ENCODE peak calls at places on chromosome 5, in six cellular contexts. One of them, this sample, is unnamed.

GRCh38 chr5:138469540-138470321 is 4.5 kb downstream of the EGR1 start:
- DNase-seq in CD8-positive, alpha-beta T cell: no peak
- DNase-seq in ovary: peak; percentile 65
- DNase-seq in A549: peak; percentile 35
- DNase-seq in psoas muscle: no peak
- DNase-seq in cardiac muscle cell: no peak
- DNase-seq in this sample: no peak

GRCh38 chr5:106521701-106522100 is 1149.0 kb downstream of the EFNA5 start:
- DNase-seq in A549: peak; percentile 4
- DNase-seq in cardiac muscle cell: no peak
- DNase-seq in CD8-positive, alpha-beta T cell: no peak
- DNase-seq in ovary: no peak
- DNase-seq in psoas muscle: no peak
- DNase-seq in this sample: peak; percentile 40

GRCh38 chr5:72379936-72380335 is 59.8 kb downstream of the PTCD2 start:
- DNase-seq in ovary: no peak
- DNase-seq in CD8-positive, alpha-beta T cell: no peak
- DNase-seq in psoas muscle: no peak
- DNase-seq in A549: no peak
- DNase-seq in cardiac muscle cell: no peak
- DNase-seq in this sample: no peak

GRCh38 chr5:82635561-82636288 is 357.6 kb upstream of the RPS23 start:
- DNase-seq in CD8-positive, alpha-beta T cell: no peak
- DNase-seq in A549: peak; percentile 67
- DNase-seq in psoas muscle: no peak
- DNase-seq in cardiac muscle cell: no peak
- DNase-seq in ovary: no peak
- DNase-seq in this sample: peak; percentile 69

GRCh38 chr5:1431896-1432295 is 13.3 kb downstream of the SLC6A3 start:
- DNase-seq in CD8-positive, alpha-beta T cell: no peak
- DNase-seq in A549: no peak
- DNase-seq in cardiac muscle cell: no peak
- DNase-seq in ovary: peak; percentile 3
- DNase-seq in psoas muscle: no peak
- DNase-seq in this sample: no peak

GRCh38 chr5:15420201-15420600 is 79.8 kb upstream of the FBXL7 start:
- DNase-seq in CD8-positive, alpha-beta T cell: no peak
- DNase-seq in ovary: peak; percentile 51
- DNase-seq in cardiac muscle cell: no peak
- DNase-seq in A549: no peak
- DNase-seq in psoas muscle: peak; percentile 76
- DNase-seq in this sample: no peak

GRCh38 chr5:111439473-111440075 is 72.8 kb downstream of the STARD4 start:
- DNase-seq in A549: no peak
- DNase-seq in psoas muscle: no peak
- DNase-seq in ovary: no peak
- DNase-seq in CD8-positive, alpha-beta T cell: no peak
- DNase-seq in cardiac muscle cell: no peak
- DNase-seq in this sample: peak; percentile 40

GRCh38 chr5:120684213-120684612 is 220.1 kb downstream of the PRR16 start:
- DNase-seq in A549: no peak
- DNase-seq in psoas muscle: no peak
- DNase-seq in cardiac muscle cell: no peak
- DNase-seq in CD8-positive, alpha-beta T cell: no peak
- DNase-seq in ovary: no peak
- DNase-seq in this sample: peak; percentile 64

GRCh38 chr5:131608597-131608996 is 26.4 kb downstream of the RAPGEF6 start:
- DNase-seq in A549: no peak
- DNase-seq in psoas muscle: no peak
- DNase-seq in cardiac muscle cell: no peak
- DNase-seq in CD8-positive, alpha-beta T cell: no peak
- DNase-seq in ovary: no peak
- DNase-seq in this sample: no peak

GRCh38 chr5:27702339-27702820 is 664.0 kb upstream of the CDH9 start:
- DNase-seq in psoas muscle: no peak
- DNase-seq in ovary: no peak
- DNase-seq in A549: peak; percentile 13
- DNase-seq in cardiac muscle cell: peak; percentile 14
- DNase-seq in CD8-positive, alpha-beta T cell: no peak
- DNase-seq in this sample: peak; percentile 67

GRCh38 chr5:179209359-179210150 is 135.7 kb downstream of the ADAMTS2 start:
- DNase-seq in A549: no peak
- DNase-seq in CD8-positive, alpha-beta T cell: no peak
- DNase-seq in psoas muscle: peak; percentile 49
- DNase-seq in ovary: no peak
- DNase-seq in cardiac muscle cell: no peak
- DNase-seq in this sample: peak; percentile 65

GRCh38 chr5:87020099-87020934 is 247.4 kb upstream of the RASA1 start:
- DNase-seq in psoas muscle: no peak
- DNase-seq in cardiac muscle cell: peak; percentile 41
- DNase-seq in ovary: no peak
- DNase-seq in A549: peak; percentile 2
- DNase-seq in CD8-positive, alpha-beta T cell: peak; percentile 5
- DNase-seq in this sample: peak; percentile 12

GRCh38 chr5:167155387-167156051 is 1135.9 kb upstream of the WWC1 start:
- DNase-seq in CD8-positive, alpha-beta T cell: no peak
- DNase-seq in cardiac muscle cell: no peak
- DNase-seq in ovary: no peak
- DNase-seq in A549: no peak
- DNase-seq in psoas muscle: no peak
- DNase-seq in this sample: no peak

GRCh38 chr5:126014691-126015090 is 408.5 kb upstream of the GRAMD2B start:
- DNase-seq in A549: no peak
- DNase-seq in cardiac muscle cell: no peak
- DNase-seq in psoas muscle: no peak
- DNase-seq in ovary: no peak
- DNase-seq in CD8-positive, alpha-beta T cell: no peak
- DNase-seq in this sample: no peak

GRCh38 chr5:76365558-76365957 is 37.5 kb upstream of the IQGAP2 start:
- DNase-seq in ovary: no peak
- DNase-seq in psoas muscle: no peak
- DNase-seq in A549: no peak
- DNase-seq in CD8-positive, alpha-beta T cell: no peak
- DNase-seq in cardiac muscle cell: no peak
- DNase-seq in this sample: no peak

GRCh38 chr5:200985-201384 is 9.7 kb downstream of the LRRC14B start:
- DNase-seq in ovary: no peak
- DNase-seq in psoas muscle: no peak
- DNase-seq in A549: no peak
- DNase-seq in CD8-positive, alpha-beta T cell: no peak
- DNase-seq in cardiac muscle cell: no peak
- DNase-seq in this sample: no peak

GRCh38 chr5:39169081-39169480 is 50.3 kb downstream of the FYB1 start:
- DNase-seq in cardiac muscle cell: no peak
- DNase-seq in ovary: no peak
- DNase-seq in psoas muscle: no peak
- DNase-seq in A549: no peak
- DNase-seq in CD8-positive, alpha-beta T cell: no peak
- DNase-seq in this sample: peak; percentile 78

GRCh38 chr5:142976861-142977260 is 206.7 kb downstream of the ARHGAP26 start:
- DNase-seq in ovary: no peak
- DNase-seq in A549: no peak
- DNase-seq in CD8-positive, alpha-beta T cell: no peak
- DNase-seq in psoas muscle: no peak
- DNase-seq in cardiac muscle cell: no peak
- DNase-seq in this sample: no peak

GRCh38 chr5:88140863-88141694 is 127.6 kb downstream of the TMEM161B start:
- DNase-seq in cardiac muscle cell: peak; percentile 98
- DNase-seq in A549: peak; percentile 92
- DNase-seq in CD8-positive, alpha-beta T cell: peak; percentile 80
- DNase-seq in psoas muscle: peak; percentile 97
- DNase-seq in ovary: peak; percentile 99
- DNase-seq in this sample: peak; percentile 95

GRCh38 chr5:125142439-125142838 is 396.0 kb upstream of the ZNF608 start:
- DNase-seq in CD8-positive, alpha-beta T cell: no peak
- DNase-seq in ovary: no peak
- DNase-seq in psoas muscle: no peak
- DNase-seq in cardiac muscle cell: no peak
- DNase-seq in A549: no peak
- DNase-seq in this sample: peak; percentile 41

GRCh38 chr5:159096555-159097460 is 2.9 kb downstream of the EBF1 start:
- DNase-seq in CD8-positive, alpha-beta T cell: no peak
- DNase-seq in A549: no peak
- DNase-seq in ovary: peak; percentile 49
- DNase-seq in cardiac muscle cell: no peak
- DNase-seq in psoas muscle: peak; percentile 53
- DNase-seq in this sample: peak; percentile 29

GRCh38 chr5:146238973-146239372 is 35.6 kb downstream of the RBM27 start:
- DNase-seq in A549: no peak
- DNase-seq in CD8-positive, alpha-beta T cell: no peak
- DNase-seq in cardiac muscle cell: no peak
- DNase-seq in psoas muscle: no peak
- DNase-seq in ovary: no peak
- DNase-seq in this sample: no peak

GRCh38 chr5:6319116-6319515 is 59.2 kb downstream of the MED10 start:
- DNase-seq in cardiac muscle cell: no peak
- DNase-seq in ovary: no peak
- DNase-seq in CD8-positive, alpha-beta T cell: no peak
- DNase-seq in A549: no peak
- DNase-seq in psoas muscle: no peak
- DNase-seq in this sample: no peak

GRCh38 chr5:172746725-172747124 is 24.3 kb downstream of the DUSP1 start:
- DNase-seq in psoas muscle: no peak
- DNase-seq in ovary: no peak
- DNase-seq in CD8-positive, alpha-beta T cell: no peak
- DNase-seq in cardiac muscle cell: no peak
- DNase-seq in A549: no peak
- DNase-seq in this sample: no peak

GRCh38 chr5:119578937-119579336 is 50.4 kb upstream of the FAM170A start:
- DNase-seq in psoas muscle: no peak
- DNase-seq in A549: peak; percentile 14
- DNase-seq in CD8-positive, alpha-beta T cell: no peak
- DNase-seq in ovary: no peak
- DNase-seq in cardiac muscle cell: peak; percentile 57
- DNase-seq in this sample: peak; percentile 7

GRCh38 chr5:37951946-37952721 is 112.3 kb upstream of the GDNF start:
- DNase-seq in ovary: no peak
- DNase-seq in CD8-positive, alpha-beta T cell: no peak
- DNase-seq in cardiac muscle cell: no peak
- DNase-seq in psoas muscle: peak; percentile 45
- DNase-seq in A549: no peak
- DNase-seq in this sample: no peak
- TF ChIP-seq CTCF in ovary: no peak
- TF ChIP-seq CTCF in CD8-positive, alpha-beta T cell: no peak
- TF ChIP-seq CTCF in cardiac muscle cell: no peak
- TF ChIP-seq CTCF in psoas muscle: no peak
- TF ChIP-seq CTCF in A549: no peak
- TF ChIP-seq CTCF in this sample: no peak

GRCh38 chr5:68169898-68170297 is 45.7 kb upstream of the PIK3R1 start:
- DNase-seq in A549: no peak
- DNase-seq in ovary: peak; percentile 76
- DNase-seq in CD8-positive, alpha-beta T cell: no peak
- DNase-seq in cardiac muscle cell: peak; percentile 30
- DNase-seq in psoas muscle: no peak
- DNase-seq in this sample: no peak
- H3K4me3 ChIP-seq in A549: no peak overlapping the region
- H3K4me3 ChIP-seq in ovary: no peak overlapping the region
- H3K4me3 ChIP-seq in CD8-positive, alpha-beta T cell: no peak overlapping the region
- H3K4me3 ChIP-seq in cardiac muscle cell: no peak overlapping the region
- H3K4me3 ChIP-seq in psoas muscle: no peak overlapping the region
- H3K4me3 ChIP-seq in this sample: no peak overlapping the region

GRCh38 chr5:174204914-174205313 is 159.4 kb downstream of the NSG2 start:
- DNase-seq in ovary: no peak
- DNase-seq in A549: no peak
- DNase-seq in cardiac muscle cell: peak; percentile 55
- DNase-seq in psoas muscle: no peak
- DNase-seq in CD8-positive, alpha-beta T cell: no peak
- DNase-seq in this sample: no peak
- TF ChIP-seq CTCF in ovary: no peak
- TF ChIP-seq CTCF in A549: no peak
- TF ChIP-seq CTCF in cardiac muscle cell: no peak
- TF ChIP-seq CTCF in psoas muscle: no peak
- TF ChIP-seq CTCF in CD8-positive, alpha-beta T cell: no peak
- TF ChIP-seq CTCF in this sample: no peak

GRCh38 chr5:14110196-14110595 is 32.9 kb upstream of the TRIO start:
- DNase-seq in ovary: no peak
- DNase-seq in A549: no peak
- DNase-seq in psoas muscle: no peak
- DNase-seq in CD8-positive, alpha-beta T cell: no peak
- DNase-seq in cardiac muscle cell: no peak
- DNase-seq in this sample: peak; percentile 61

GRCh38 chr5:14108170-14108996 is 34.8 kb upstream of the TRIO start:
- DNase-seq in CD8-positive, alpha-beta T cell: peak; percentile 23
- DNase-seq in psoas muscle: peak; percentile 62
- DNase-seq in ovary: peak; percentile 66
- DNase-seq in A549: peak; percentile 74
- DNase-seq in cardiac muscle cell: peak; percentile 73
- DNase-seq in this sample: peak; percentile 91

GRCh38 chr5:14110680-14111079 is 32.5 kb upstream of the TRIO start:
- DNase-seq in A549: no peak
- DNase-seq in ovary: no peak
- DNase-seq in CD8-positive, alpha-beta T cell: no peak
- DNase-seq in cardiac muscle cell: no peak
- DNase-seq in psoas muscle: no peak
- DNase-seq in this sample: peak; percentile 95

GRCh38 chr5:14109041-14109747 is 33.9 kb upstream of the TRIO start:
- DNase-seq in CD8-positive, alpha-beta T cell: no peak
- DNase-seq in cardiac muscle cell: no peak
- DNase-seq in ovary: no peak
- DNase-seq in psoas muscle: no peak
- DNase-seq in A549: no peak
- DNase-seq in this sample: peak; percentile 61

GRCh38 chr5:14109771-14110170 is 33.4 kb upstream of the TRIO start:
- DNase-seq in psoas muscle: no peak
- DNase-seq in cardiac muscle cell: no peak
- DNase-seq in A549: no peak
- DNase-seq in CD8-positive, alpha-beta T cell: no peak
- DNase-seq in ovary: no peak
- DNase-seq in this sample: peak; percentile 39
- H3K4me3 ChIP-seq in psoas muscle: no peak overlapping the region
- H3K4me3 ChIP-seq in cardiac muscle cell: no peak overlapping the region
- H3K4me3 ChIP-seq in A549: no peak overlapping the region
- H3K4me3 ChIP-seq in CD8-positive, alpha-beta T cell: no peak overlapping the region
- H3K4me3 ChIP-seq in ovary: no peak overlapping the region
- H3K4me3 ChIP-seq in this sample: no peak overlapping the region

This sample was measured in fibroblast of the aortic adventitia.